ENCODE peak calls at places on chromosomes 12 and 14, in seven cellular contexts. T is A549, S is amygdala, A is T-cell, D is GM23338, Q is left lung, J is adrenal gland. U is an unnamed sample.

GRCh38 chr14:57533214-57533613 is 39.6 kb upstream of the CCDC198 start:
- DNase-seq in S (no peak), T (peak; percentile 36), A (no peak), D (peak; percentile 63), Q (no peak), J (no peak), U (no peak)

GRCh38 chr12:65707051-65707450 is 117.2 kb upstream of the HMGA2 start:
- DNase-seq in A (no peak), D (no peak), S (no peak), Q (no peak), J (no peak), T (no peak), U (no peak)

GRCh38 chr14:63764103-63764502 is 36.2 kb upstream of the SGPP1 start:
- DNase-seq in Q (no peak), J (no peak), S (no peak), A (no peak), D (no peak), T (no peak), U (no peak)

GRCh38 chr14:105313381-105314286 is 914 bp upstream of the PACS2 start:
- DNase-seq in Q (peak; percentile 86), D (peak; percentile 75), J (no peak), S (no peak), T (no peak), A (no peak), U (peak; percentile 50)

GRCh38 chr14:24710403-24711063 is 76.5 kb upstream of the GZMB start:
- DNase-seq in Q (no peak), J (peak; percentile 54), T (peak; percentile 58), D (peak; percentile 78), S (peak; percentile 18), A (peak; percentile 10), U (peak; percentile 12)

GRCh38 chr14:31205681-31206535 is 1.7 kb downstream of the HECTD1 start:
- DNase-seq in S (no peak), A (no peak), Q (no peak), D (no peak), T (peak; percentile 40), J (no peak), U (no peak)

GRCh38 chr12:91154131-91154530 is 28.5 kb downstream of the DCN start:
- DNase-seq in A (no peak), S (no peak), T (no peak), Q (no peak), J (no peak), D (no peak), U (no peak)

GRCh38 chr14:88271205-88271604 is 51.9 kb downstream of the KCNK10 start:
- DNase-seq in D (no peak), S (no peak), J (no peak), Q (no peak), T (no peak), A (no peak), U (no peak)

GRCh38 chr12:4438834-4439596 is 6.6 kb downstream of the FGF6 start:
- DNase-seq in S (no peak), A (no peak), T (no peak), J (no peak), D (no peak), Q (no peak), U (no peak)

GRCh38 chr12:88235183-88235833 is 93.2 kb downstream of the TMTC3 start:
- DNase-seq in J (no peak), T (no peak), Q (no peak), A (no peak), S (no peak), D (no peak), U (no peak)

GRCh38 chr12:54052745-54053624 is 650 bp upstream of the HOXC4 start:
- DNase-seq in Q (no peak), A (no peak), D (no peak), T (no peak), J (no peak), S (no peak), U (no peak)

GRCh38 chr12:111404362-111405148 is 1.2 kb upstream of the SH2B3 start:
- DNase-seq in T (no peak), A (no peak), D (peak; percentile 92), S (no peak), J (peak; percentile 51), Q (no peak), U (no peak)

GRCh38 chr14:81122326-81122725 is 98.4 kb downstream of the GTF2A1 start:
- DNase-seq in J (no peak), D (no peak), S (no peak), A (no peak), T (no peak), Q (no peak), U (no peak)

GRCh38 chr12:80648866-80649265 is 58.6 kb upstream of the MYF6 start:
- DNase-seq in A (no peak), Q (no peak), D (no peak), T (no peak), J (no peak), S (no peak), U (no peak)

GRCh38 chr12:130427381-130427887 is 89.7 kb downstream of the PIWIL1 start:
- DNase-seq in D (no peak), S (no peak), T (no peak), J (peak; percentile 7), Q (no peak), A (no peak), U (no peak)

GRCh38 chr12:94198872-94199271 is 50.5 kb downstream of the PLXNC1 start:
- DNase-seq in S (no peak), T (no peak), Q (no peak), A (no peak), J (no peak), D (peak; percentile 63), U (no peak)

GRCh38 chr12:45232771-45233372 is 17.0 kb downstream of the ANO6 start:
- DNase-seq in D (peak; percentile 83), T (peak; percentile 94), S (no peak), A (no peak), Q (no peak), J (peak; percentile 69), U (no peak)

GRCh38 chr14:57574617-57575288 is 81.1 kb upstream of the CCDC198 start:
- DNase-seq in S (no peak), T (peak; percentile 17), D (peak; percentile 27), A (no peak), Q (no peak), J (no peak), U (no peak)

GRCh38 chr12:71426648-71427047 is 12.9 kb upstream of the LGR5 start:
- DNase-seq in A (no peak), D (no peak), Q (no peak), T (no peak), J (no peak), S (no peak), U (no peak)

GRCh38 chr12:57738661-57739237 is at the start of gene AGAP2:
- DNase-seq in J (no peak), A (no peak), D (peak; percentile 92), S (no peak), T (no peak), Q (no peak), U (no peak)

GRCh38 chr14:58749066-58749669 is 111.4 kb downstream of the DACT1 start:
- DNase-seq in S (no peak), D (no peak), T (peak; percentile 76), J (no peak), Q (no peak), A (no peak), U (no peak)

GRCh38 chr12:1517007-1517406 is 77.4 kb downstream of the FBXL14 start:
- DNase-seq in T (peak; percentile 53), S (no peak), J (no peak), Q (no peak), A (no peak), D (peak; percentile 81), U (no peak)

GRCh38 chr14:58826845-58827686 is 189.3 kb downstream of the DACT1 start:
- DNase-seq in S (no peak), D (peak; percentile 36), A (no peak), T (no peak), Q (no peak), J (no peak), U (no peak)

U was measured in substantia nigra.